ENCODE peak calls at places on chromosomes 13 and 19, in nine cellular contexts. One of them, this sample, is unnamed.

GRCh38 chr13:93345642-93346220 is 119.1 kb downstream of the GPC6 start:
- DNase-seq in transverse colon: no peak
- DNase-seq in esophagus squamous epithelium: no peak
- DNase-seq in adrenal gland: no peak
- DNase-seq in body of pancreas: no peak
- DNase-seq in stomach: no peak
- DNase-seq in K562: no peak
- DNase-seq in HCT116: no peak
- DNase-seq in suprapubic skin: no peak
- DNase-seq in this sample: no peak

GRCh38 chr13:111117961-111118360 is 2.9 kb downstream of the ARHGEF7 start:
- DNase-seq in esophagus squamous epithelium: no peak
- DNase-seq in transverse colon: no peak
- DNase-seq in K562: no peak
- DNase-seq in stomach: no peak
- DNase-seq in HCT116: no peak
- DNase-seq in suprapubic skin: no peak
- DNase-seq in body of pancreas: no peak
- DNase-seq in adrenal gland: no peak
- DNase-seq in this sample: peak; percentile 82

GRCh38 chr13:40190656-40191100 is 475.8 kb downstream of the FOXO1 start:
- DNase-seq in stomach: peak; percentile 50
- DNase-seq in transverse colon: peak; percentile 58
- DNase-seq in suprapubic skin: no peak
- DNase-seq in HCT116: no peak
- DNase-seq in K562: no peak
- DNase-seq in esophagus squamous epithelium: peak; percentile 19
- DNase-seq in body of pancreas: peak; percentile 47
- DNase-seq in adrenal gland: no peak
- DNase-seq in this sample: peak; percentile 55

GRCh38 chr19:5743640-5744039 is 23.2 kb downstream of the CATSPERD start:
- DNase-seq in adrenal gland: no peak
- DNase-seq in stomach: no peak
- DNase-seq in esophagus squamous epithelium: no peak
- DNase-seq in transverse colon: no peak
- DNase-seq in HCT116: no peak
- DNase-seq in K562: no peak
- DNase-seq in body of pancreas: no peak
- DNase-seq in suprapubic skin: no peak
- DNase-seq in this sample: no peak

GRCh38 chr13:19596960-19597361 is 35.6 kb upstream of the TPTE2 start:
- DNase-seq in suprapubic skin: no peak
- DNase-seq in K562: no peak
- DNase-seq in adrenal gland: no peak
- DNase-seq in stomach: no peak
- DNase-seq in HCT116: peak; percentile 40
- DNase-seq in transverse colon: no peak
- DNase-seq in body of pancreas: no peak
- DNase-seq in esophagus squamous epithelium: no peak
- DNase-seq in this sample: no peak

GRCh38 chr13:37918116-37919100 is 48.8 kb upstream of the TRPC4 start:
- DNase-seq in body of pancreas: peak; percentile 3
- DNase-seq in adrenal gland: no peak
- DNase-seq in esophagus squamous epithelium: no peak
- DNase-seq in suprapubic skin: no peak
- DNase-seq in transverse colon: no peak
- DNase-seq in K562: no peak
- DNase-seq in stomach: no peak
- DNase-seq in HCT116: no peak
- DNase-seq in this sample: no peak

GRCh38 chr13:44236370-44236769 is 137.3 kb upstream of the SERP2 start:
- DNase-seq in adrenal gland: no peak
- DNase-seq in HCT116: no peak
- DNase-seq in transverse colon: no peak
- DNase-seq in body of pancreas: no peak
- DNase-seq in stomach: no peak
- DNase-seq in esophagus squamous epithelium: no peak
- DNase-seq in K562: no peak
- DNase-seq in suprapubic skin: no peak
- DNase-seq in this sample: peak; percentile 81

GRCh38 chr19:23509686-23510450 is 114.6 kb upstream of the ZNF91 start:
- DNase-seq in HCT116: no peak
- DNase-seq in body of pancreas: no peak
- DNase-seq in suprapubic skin: no peak
- DNase-seq in esophagus squamous epithelium: no peak
- DNase-seq in transverse colon: no peak
- DNase-seq in K562: no peak
- DNase-seq in adrenal gland: no peak
- DNase-seq in stomach: no peak
- DNase-seq in this sample: no peak

GRCh38 chr13:26575244-26575643 is 17.8 kb downstream of the WASF3 start:
- DNase-seq in K562: no peak
- DNase-seq in body of pancreas: no peak
- DNase-seq in adrenal gland: no peak
- DNase-seq in stomach: no peak
- DNase-seq in suprapubic skin: no peak
- DNase-seq in esophagus squamous epithelium: no peak
- DNase-seq in transverse colon: no peak
- DNase-seq in HCT116: no peak
- DNase-seq in this sample: no peak

GRCh38 chr13:25874064-25874737 is 177.6 kb downstream of the SHISA2 start:
- DNase-seq in esophagus squamous epithelium: no peak
- DNase-seq in HCT116: no peak
- DNase-seq in transverse colon: no peak
- DNase-seq in body of pancreas: no peak
- DNase-seq in K562: no peak
- DNase-seq in adrenal gland: no peak
- DNase-seq in suprapubic skin: no peak
- DNase-seq in stomach: no peak
- DNase-seq in this sample: no peak

GRCh38 chr19:1068111-1069001 is 1.4 kb downstream of the ARHGAP45 start:
- DNase-seq in transverse colon: peak; percentile 66
- DNase-seq in suprapubic skin: no peak
- DNase-seq in HCT116: no peak
- DNase-seq in adrenal gland: peak; percentile 54
- DNase-seq in K562: no peak
- DNase-seq in stomach: no peak
- DNase-seq in esophagus squamous epithelium: no peak
- DNase-seq in body of pancreas: peak; percentile 53
- DNase-seq in this sample: no peak

GRCh38 chr19:35320285-35320706 is 8.7 kb upstream of the CD22 start:
- DNase-seq in stomach: no peak
- DNase-seq in esophagus squamous epithelium: no peak
- DNase-seq in suprapubic skin: no peak
- DNase-seq in body of pancreas: no peak
- DNase-seq in transverse colon: no peak
- DNase-seq in adrenal gland: no peak
- DNase-seq in HCT116: no peak
- DNase-seq in K562: no peak
- DNase-seq in this sample: no peak

GRCh38 chr13:80577951-80578670 is 237.2 kb upstream of the SPRY2 start:
- DNase-seq in HCT116: no peak
- DNase-seq in stomach: no peak
- DNase-seq in K562: no peak
- DNase-seq in esophagus squamous epithelium: no peak
- DNase-seq in body of pancreas: no peak
- DNase-seq in adrenal gland: no peak
- DNase-seq in suprapubic skin: no peak
- DNase-seq in transverse colon: no peak
- DNase-seq in this sample: no peak

GRCh38 chr19:4455742-4456565 is 1.6 kb downstream of the UBXN6 start:
- DNase-seq in HCT116: no peak
- DNase-seq in K562: peak; percentile 25
- DNase-seq in esophagus squamous epithelium: no peak
- DNase-seq in stomach: no peak
- DNase-seq in adrenal gland: peak; percentile 92
- DNase-seq in suprapubic skin: no peak
- DNase-seq in transverse colon: peak; percentile 48
- DNase-seq in body of pancreas: peak; percentile 61
- DNase-seq in this sample: no peak

GRCh38 chr19:12994701-12995595 is at the start of gene NFIX:
- DNase-seq in body of pancreas: peak; percentile 75
- DNase-seq in esophagus squamous epithelium: no peak
- DNase-seq in HCT116: no peak
- DNase-seq in suprapubic skin: peak; percentile 90
- DNase-seq in K562: peak; percentile 84
- DNase-seq in adrenal gland: peak; percentile 63
- DNase-seq in transverse colon: peak; percentile 70
- DNase-seq in stomach: peak; percentile 78
- DNase-seq in this sample: no peak

GRCh38 chr13:26184791-26185250 is 37.3 kb downstream of the RNF6 start:
- DNase-seq in transverse colon: peak; percentile 72
- DNase-seq in stomach: peak; percentile 69
- DNase-seq in esophagus squamous epithelium: peak; percentile 4
- DNase-seq in HCT116: peak; percentile 39
- DNase-seq in adrenal gland: peak; percentile 75
- DNase-seq in body of pancreas: peak; percentile 79
- DNase-seq in suprapubic skin: no peak
- DNase-seq in K562: peak; percentile 45
- DNase-seq in this sample: peak; percentile 44

GRCh38 chr19:13100031-13100588 is 2.5 kb downstream of the LYL1 start:
- DNase-seq in suprapubic skin: no peak
- DNase-seq in HCT116: no peak
- DNase-seq in adrenal gland: no peak
- DNase-seq in transverse colon: no peak
- DNase-seq in body of pancreas: no peak
- DNase-seq in K562: no peak
- DNase-seq in esophagus squamous epithelium: no peak
- DNase-seq in stomach: no peak
- DNase-seq in this sample: no peak

GRCh38 chr13:109673477-109673876 is 112.9 kb downstream of the IRS2 start:
- DNase-seq in stomach: no peak
- DNase-seq in transverse colon: no peak
- DNase-seq in HCT116: no peak
- DNase-seq in adrenal gland: no peak
- DNase-seq in suprapubic skin: no peak
- DNase-seq in K562: no peak
- DNase-seq in body of pancreas: no peak
- DNase-seq in esophagus squamous epithelium: no peak
- DNase-seq in this sample: no peak

DNA sequence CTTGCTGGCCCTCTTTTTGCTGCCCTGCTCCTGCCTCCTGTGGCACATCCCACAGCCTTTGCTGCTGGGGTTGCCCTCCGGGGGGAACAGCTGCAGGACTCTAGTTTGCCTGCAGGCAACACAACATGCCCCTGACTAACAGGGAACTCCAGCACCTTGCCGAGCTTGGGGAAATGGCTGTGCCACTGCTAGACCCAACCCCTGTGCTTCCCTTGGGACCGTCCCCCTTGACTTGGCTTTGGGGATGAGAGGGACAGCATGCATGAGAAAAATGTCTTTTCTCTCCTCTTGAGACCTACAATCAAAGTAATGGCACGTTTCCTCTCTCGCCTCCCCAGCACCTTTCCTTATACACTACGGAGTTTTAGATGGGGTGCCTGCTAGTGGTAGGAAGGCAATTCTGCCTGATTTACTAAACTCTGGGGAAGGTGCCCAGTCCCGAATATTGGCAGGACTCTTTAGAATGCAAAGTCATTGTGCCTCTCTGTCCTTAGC is 12.4 kb upstream of the VWA8 start:
- DNase-seq in adrenal gland: no peak
- DNase-seq in stomach: no peak
- DNase-seq in esophagus squamous epithelium: no peak
- DNase-seq in suprapubic skin: no peak
- DNase-seq in body of pancreas: no peak
- DNase-seq in transverse colon: no peak
- DNase-seq in HCT116: no peak
- DNase-seq in K562: no peak
- DNase-seq in this sample: no peak
- H3K4me3 ChIP-seq in adrenal gland: no peak overlapping the region
- H3K4me3 ChIP-seq in stomach: no peak overlapping the region
- H3K4me3 ChIP-seq in esophagus squamous epithelium: no peak overlapping the region
- H3K4me3 ChIP-seq in suprapubic skin: no peak overlapping the region
- H3K4me3 ChIP-seq in body of pancreas: no peak overlapping the region
- H3K4me3 ChIP-seq in transverse colon: no peak overlapping the region
- H3K4me3 ChIP-seq in HCT116: no peak overlapping the region
- H3K4me3 ChIP-seq in K562: no peak overlapping the region
- H3K4me3 ChIP-seq in this sample: no peak overlapping the region

GRCh38 chr19:51593969-51594773 is 23.1 kb downstream of the ZNF175 start:
- DNase-seq in adrenal gland: peak; percentile 99
- DNase-seq in K562: peak; percentile 97
- DNase-seq in transverse colon: peak; percentile 99
- DNase-seq in body of pancreas: peak; percentile 99
- DNase-seq in esophagus squamous epithelium: peak; percentile 89
- DNase-seq in stomach: peak; percentile 99
- DNase-seq in suprapubic skin: peak; percentile 97
- DNase-seq in HCT116: peak; percentile 90
- DNase-seq in this sample: peak; percentile 98
- TF ChIP-seq POLR2A in adrenal gland: no peak
- TF ChIP-seq POLR2A in K562: no peak
- TF ChIP-seq POLR2A in transverse colon: no peak
- TF ChIP-seq POLR2A in body of pancreas: peak; percentile 64
- TF ChIP-seq POLR2A in esophagus squamous epithelium: no peak
- TF ChIP-seq POLR2A in stomach: no peak
- TF ChIP-seq POLR2A in suprapubic skin: no peak
- TF ChIP-seq POLR2A in HCT116: peak; percentile 19
- TF ChIP-seq POLR2A in this sample: no peak

DNA sequence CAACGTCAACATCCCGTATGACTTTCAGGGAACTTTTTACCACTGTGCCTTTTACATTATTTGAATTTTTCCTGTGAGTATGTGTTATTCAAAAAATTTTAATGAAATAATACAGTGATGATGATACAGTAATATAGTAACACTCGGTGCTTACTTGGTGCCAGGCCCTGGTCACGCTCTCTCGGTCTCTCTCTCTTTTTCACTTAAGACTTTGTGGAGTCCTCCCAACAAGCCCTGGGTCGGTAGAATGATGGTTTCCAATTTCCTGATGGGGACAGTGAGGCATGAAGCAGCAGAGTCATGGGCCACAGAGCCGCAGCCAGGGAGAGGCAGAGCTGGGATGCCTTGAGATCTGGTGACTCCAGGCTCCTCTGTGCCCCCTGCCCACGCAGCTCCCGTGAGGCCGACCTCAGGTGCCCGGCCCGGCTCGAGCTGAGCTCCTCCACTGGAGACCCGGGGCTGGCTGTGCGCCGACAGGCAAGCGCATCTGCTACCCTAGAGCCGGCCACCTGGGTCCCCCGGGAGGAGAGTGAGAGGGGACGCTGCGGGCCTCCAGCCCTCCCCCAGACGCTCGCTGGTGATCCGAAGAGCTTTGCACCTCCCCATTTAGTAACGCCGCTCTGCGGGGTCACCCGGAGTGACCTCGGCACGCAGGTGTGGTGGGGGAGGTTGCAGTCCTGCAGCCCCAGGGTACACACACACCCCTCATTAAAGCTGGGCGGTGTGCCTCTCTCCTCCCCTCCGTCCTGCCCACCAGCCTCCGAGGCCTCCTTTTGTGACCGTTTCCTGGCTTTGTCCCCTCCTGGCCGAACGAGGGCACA is 4.4 kb upstream of the SBK3 start:
- DNase-seq in esophagus squamous epithelium: no peak
- DNase-seq in K562: no peak
- DNase-seq in adrenal gland: no peak
- DNase-seq in HCT116: peak; percentile 34
- DNase-seq in body of pancreas: no peak
- DNase-seq in stomach: peak; percentile 35
- DNase-seq in suprapubic skin: no peak
- DNase-seq in transverse colon: peak; percentile 19
- DNase-seq in this sample: no peak
- H3K4me3 ChIP-seq in esophagus squamous epithelium: peak overlapping the region; percentile 46
- H3K4me3 ChIP-seq in K562: no peak overlapping the region
- H3K4me3 ChIP-seq in adrenal gland: no peak overlapping the region
- H3K4me3 ChIP-seq in HCT116: peak overlapping the region; percentile 44
- H3K4me3 ChIP-seq in body of pancreas: no peak overlapping the region
- H3K4me3 ChIP-seq in stomach: peak overlapping the region; percentile 30
- H3K4me3 ChIP-seq in suprapubic skin: peak overlapping the region; percentile 0
- H3K4me3 ChIP-seq in transverse colon: peak overlapping the region; percentile 5
- H3K4me3 ChIP-seq in this sample: no peak overlapping the region

GRCh38 chr19:45424191-45425058 is 708 bp upstream of the ERCC1 start:
- DNase-seq in body of pancreas: peak; percentile 81
- DNase-seq in stomach: peak; percentile 62
- DNase-seq in adrenal gland: peak; percentile 74
- DNase-seq in esophagus squamous epithelium: no peak
- DNase-seq in suprapubic skin: no peak
- DNase-seq in K562: peak; percentile 69
- DNase-seq in transverse colon: peak; percentile 75
- DNase-seq in HCT116: peak; percentile 91
- DNase-seq in this sample: peak; percentile 63
- TF ChIP-seq POLR2A in body of pancreas: no peak
- TF ChIP-seq POLR2A in stomach: no peak
- TF ChIP-seq POLR2A in adrenal gland: no peak
- TF ChIP-seq POLR2A in esophagus squamous epithelium: no peak
- TF ChIP-seq POLR2A in suprapubic skin: no peak
- TF ChIP-seq POLR2A in K562: peak; percentile 86
- TF ChIP-seq POLR2A in transverse colon: no peak
- TF ChIP-seq POLR2A in HCT116: no peak
- TF ChIP-seq POLR2A in this sample: no peak